ENCODE peak calls at places on chromosomes 4 and X, in nine cellular contexts. P is brain microvascular endothelial cell, A is fibroblast of the aortic adventitia, N is heart right ventricle, Y is MM.1S, Q is OCI-LY7, W is coronary artery, R is fibroblast of pulmonary artery, E is fibroblast of lung. Z is an unnamed sample.

GRCh38 chrX:15607067-15607466 is 6.3 kb upstream of the ACE2 start:
- DNase-seq in Y (no peak), N (peak), R (no peak), P (no peak), A (no peak), W (no peak), Q (no peak), E (no peak), Z (no peak)

GRCh38 chrX:151725338-151725614 is 9.3 kb upstream of the CNGA2 start:
- DNase-seq in Q (no peak), A (no peak), Y (no peak), P (no peak), W (no peak), R (no peak), N (no peak), E (no peak), Z (no peak)

GRCh38 chr4:173490817-173491518 is 39.1 kb downstream of the HAND2 start:
- DNase-seq in Y (no peak), W (no peak), P (peak), Q (no peak), N (no peak), A (peak), E (peak), R (peak), Z (peak)

GRCh38 chr4:5960197-5960880 is 57.9 kb downstream of the C4orf50 start:
- DNase-seq in Q (no peak), Y (no peak), N (no peak), P (no peak), E (no peak), W (peak), R (no peak), A (no peak), Z (no peak)

GRCh38 chr4:20490734-20491133 is 209.5 kb upstream of the PACRGL start:
- DNase-seq in E (no peak), Y (no peak), P (no peak), R (no peak), N (no peak), Q (no peak), A (no peak), W (no peak), Z (no peak)

GRCh38 chrX:37834937-37835336 is 12.4 kb downstream of the DYNLT3 start:
- DNase-seq in E (no peak), R (no peak), A (no peak), Y (no peak), W (no peak), P (no peak), N (no peak), Q (no peak), Z (no peak)

GRCh38 chr4:150960818-150961217 is 54.3 kb downstream of the LRBA start:
- DNase-seq in E (peak), W (no peak), Q (peak), A (no peak), R (peak), N (no peak), P (peak), Y (peak), Z (peak)

GRCh38 chr4:102285831-102286230 is 59.5 kb downstream of the SLC39A8 start:
- DNase-seq in N (no peak), W (no peak), Y (no peak), Q (no peak), R (peak), A (peak), P (no peak), E (peak), Z (no peak)

GRCh38 chr4:77073106-77073858 is 2.5 kb downstream of the CCNI start:
- DNase-seq in Q (peak), N (no peak), E (peak), P (no peak), R (peak), A (peak), W (no peak), Y (no peak), Z (peak)

GRCh38 chr4:73606465-73606974 is 13.7 kb downstream of the RASSF6 start:
- DNase-seq in Q (peak), W (no peak), Y (peak), N (no peak), P (no peak), R (no peak), A (no peak), E (no peak), Z (no peak)

GRCh38 chrX:118928126-118928525 is 46.3 kb upstream of the LONRF3 start:
- DNase-seq in A (no peak), E (no peak), N (no peak), P (peak), Y (no peak), R (peak), W (no peak), Q (no peak), Z (no peak)

GRCh38 chrX:107542500-107542899 is 85.8 kb upstream of the PRPS1 start:
- DNase-seq in N (no peak), Y (no peak), A (peak), Q (peak), R (peak), E (peak), P (peak), W (no peak), Z (peak)

GRCh38 chr4:175622887-175623286 is 189.2 kb downstream of the GPM6A start:
- DNase-seq in W (no peak), E (no peak), P (peak), N (no peak), Q (peak), A (no peak), R (no peak), Y (peak), Z (no peak)

GRCh38 chrX:72180539-72180938 is 1.0 kb upstream of the PIN4 start:
- DNase-seq in W (no peak), E (no peak), R (no peak), N (no peak), P (no peak), Q (peak), Y (no peak), A (no peak), Z (no peak)

GRCh38 chr4:118280501-118281218 is 72.1 kb downstream of the PRSS12 start:
- DNase-seq in R (peak), W (no peak), A (peak), P (peak), E (peak), Q (peak), N (peak), Y (peak), Z (peak)
- H3K4me3 ChIP-seq in R (peak), W (peak), A (peak), P (peak), E (peak), Q (peak), N (no peak), Y (peak), Z (peak)

GRCh38 chr4:54064317-54065275 is at the start of gene CHIC2:
- DNase-seq in R (peak), Y (peak), W (peak), N (peak), P (peak), Q (peak), A (peak), E (peak), Z (peak)
- TF ChIP-seq CTCF in R (no peak), Y (no peak), W (no peak), N (no peak), P (no peak), Q (no peak), A (no peak), E (no peak), Z (no peak)

DNA sequence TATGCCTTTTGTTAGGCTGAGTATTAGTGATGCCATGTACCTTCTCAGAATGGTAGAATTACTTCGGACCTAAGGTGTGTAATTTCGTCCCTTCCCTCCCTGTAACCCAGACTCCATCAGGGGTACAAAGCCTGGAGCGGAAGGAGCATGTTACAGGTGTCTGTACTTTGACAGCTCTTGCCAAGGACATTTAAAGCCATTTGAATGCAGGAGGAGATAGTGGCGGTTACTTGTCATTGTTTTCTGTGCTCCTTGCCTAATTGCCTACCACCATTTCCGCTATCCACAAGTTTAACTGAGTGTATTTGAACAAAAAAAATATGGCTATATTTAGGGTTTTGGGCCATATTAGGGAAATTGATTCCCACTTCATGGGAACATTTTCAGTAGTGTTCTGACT is 1.8 kb downstream of the FNIP2 start:
- DNase-seq in P (no peak), A (no peak), Y (no peak), E (no peak), W (no peak), Q (no peak), N (no peak), R (no peak), Z (no peak)
- H3K4me3 ChIP-seq in P (no peak), A (peak), Y (no peak), E (peak), W (peak), Q (no peak), N (peak), R (no peak), Z (no peak)

GRCh38 chr4:57195622-57196021 is 85.4 kb upstream of the IGFBP7 start:
- DNase-seq in P (no peak), Q (no peak), Y (no peak), W (no peak), E (no peak), A (no peak), N (no peak), R (no peak), Z (no peak)

GRCh38 chr4:57191523-57192034 is 81.4 kb upstream of the IGFBP7 start:
- DNase-seq in R (peak), Q (no peak), E (peak), N (no peak), A (no peak), Y (no peak), P (no peak), W (no peak), Z (no peak)

GRCh38 chr4:57193164-57193810 is 83.1 kb upstream of the IGFBP7 start:
- DNase-seq in N (no peak), P (no peak), Q (no peak), W (no peak), E (no peak), Y (no peak), R (no peak), A (no peak), Z (no peak)

GRCh38 chr4:57190651-57191481 is 80.7 kb upstream of the IGFBP7 start:
- DNase-seq in A (peak), N (no peak), W (no peak), Y (peak), R (peak), P (peak), E (peak), Q (peak), Z (peak)

DNA sequence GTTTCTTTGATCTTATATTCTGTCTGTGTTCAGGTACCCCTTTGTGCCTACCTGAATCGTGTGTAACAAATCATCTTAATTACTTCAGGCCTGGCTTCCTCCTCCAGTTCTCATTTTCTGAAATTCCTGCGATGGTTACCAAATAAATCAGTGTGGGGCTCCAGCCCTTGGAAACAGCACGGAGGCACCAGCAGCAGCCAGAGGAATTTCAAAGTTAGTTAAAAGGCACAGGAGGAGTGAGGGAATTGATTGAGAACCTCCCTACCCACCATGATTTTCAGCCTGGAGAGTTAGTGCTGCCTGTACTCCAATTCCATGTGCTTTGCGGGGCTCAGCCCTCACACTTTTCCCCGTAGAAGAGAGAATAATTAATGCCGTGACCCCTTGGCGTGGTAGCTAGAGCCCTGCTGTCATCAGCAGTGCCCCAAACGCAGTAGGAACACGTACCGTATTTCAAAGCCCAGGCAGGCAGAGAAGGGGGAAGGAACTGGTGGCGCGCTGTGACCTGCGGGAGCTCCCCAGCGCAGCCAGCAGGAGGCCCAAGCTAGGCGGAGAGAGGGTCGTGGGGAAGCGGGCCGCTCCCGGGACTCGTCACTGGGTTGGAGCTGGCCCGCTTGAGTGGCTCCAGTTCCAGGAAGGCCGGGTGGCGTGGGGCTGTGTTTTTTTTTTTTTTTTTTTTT is 84.0 kb upstream of the IGFBP7 start:
- DNase-seq in P (no peak), W (no peak), N (no peak), A (no peak), E (no peak), Y (no peak), R (no peak), Q (no peak), Z (no peak)
- TF ChIP-seq CTCF in P (peak), W (no peak), N (no peak), A (no peak), E (no peak), Y (no peak), R (peak), Q (no peak), Z (no peak)

GRCh38 chrX:103357871-103358270 is 1.6 kb downstream of the TCEAL9 start:
- DNase-seq in N (no peak), E (no peak), R (no peak), W (no peak), Y (no peak), Q (no peak), P (no peak), A (no peak), Z (no peak)
- H3K4me3 ChIP-seq in N (peak), E (peak), R (peak), W (peak), Y (no peak), Q (no peak), P (peak), A (peak), Z (peak)

DNA sequence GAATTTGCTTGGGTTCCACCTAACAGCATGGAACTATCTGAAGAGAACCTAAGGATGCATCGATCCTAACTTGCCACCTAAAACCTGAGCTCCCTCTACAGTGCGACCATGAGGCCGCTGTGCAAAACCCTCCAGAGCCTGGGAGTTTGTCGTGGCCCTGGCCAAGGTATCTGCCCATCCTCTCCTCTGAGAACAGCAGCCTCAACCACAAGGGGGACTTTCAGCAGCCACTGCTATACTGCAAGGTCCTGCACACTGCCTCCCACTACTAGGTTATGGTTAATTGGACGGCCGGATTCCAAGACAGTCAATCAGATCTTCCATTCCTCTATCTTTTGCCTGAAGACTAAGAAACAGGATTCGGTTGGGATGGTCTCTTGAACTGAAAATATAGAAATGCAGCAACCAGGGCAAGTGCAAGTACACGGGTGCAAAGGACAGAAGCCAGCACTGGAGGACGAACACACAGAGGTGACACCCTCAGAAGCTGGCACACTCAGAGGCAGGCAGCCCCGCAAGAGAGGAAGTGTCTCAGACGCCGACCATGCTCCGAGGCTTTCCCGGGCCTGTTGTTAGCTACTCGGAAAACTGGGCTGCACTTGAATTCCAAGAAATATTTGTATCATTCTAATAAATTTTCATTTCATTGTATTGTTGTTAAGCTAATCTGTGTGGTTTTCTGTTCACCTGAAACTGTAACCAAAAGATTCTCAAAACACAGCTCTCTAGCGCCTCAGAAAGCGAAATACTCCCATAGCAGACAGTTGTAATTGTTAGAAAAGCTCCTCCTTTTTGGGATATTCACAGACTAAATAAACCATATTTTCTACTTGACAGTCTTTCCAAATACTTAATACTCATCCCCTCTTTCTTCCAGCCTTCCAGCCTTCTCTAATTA is 63.3 kb downstream of the AFAP1 start:
- DNase-seq in W (no peak), N (no peak), P (peak), R (peak), Y (no peak), Q (no peak), A (peak), E (peak), Z (peak)
- TF ChIP-seq CTCF in W (no peak), N (no peak), P (peak), R (peak), Y (no peak), Q (peak), A (peak), E (peak), Z (peak)